ENCODE peak calls at places on chromosomes 4 and X, in seven cellular contexts. Z is testis, T is A549, M is tibial nerve, B is ovary, D is esophagus muscularis mucosa, Y is NB4. R is an unnamed sample.

GRCh38 chrX:27336466-27337091 is 126.6 kb downstream of the PPP4R3C start:
- DNase-seq in T (peak; percentile 23), D (no peak), M (no peak), B (no peak), Y (peak; percentile 41), Z (peak; percentile 55), R (peak; percentile 0)

GRCh38 chr4:24690436-24690835 is 104.9 kb upstream of the SOD3 start:
- DNase-seq in T (no peak), M (no peak), B (no peak), Y (no peak), Z (no peak), D (peak; percentile 86), R (no peak)

GRCh38 chrX:23822397-23822796 is 39.4 kb downstream of the SAT1 start:
- DNase-seq in Y (no peak), B (no peak), M (no peak), D (no peak), Z (no peak), T (peak; percentile 74), R (no peak)

GRCh38 chr4:127772769-127773671 is 9.1 kb upstream of the HSPA4L start:
- DNase-seq in B (no peak), D (no peak), Y (no peak), T (no peak), Z (no peak), M (no peak), R (no peak)

GRCh38 chr4:80202784-80203553 is 5.7 kb downstream of the PRDM8 start:
- DNase-seq in Y (peak; percentile 87), D (no peak), B (peak; percentile 40), Z (peak; percentile 63), T (peak; percentile 10), M (no peak), R (no peak)

GRCh38 chrX:47706575-47706974 is 47.6 kb upstream of the UXT start:
- DNase-seq in T (no peak), D (no peak), M (no peak), B (no peak), Z (no peak), Y (no peak), R (no peak)

GRCh38 chrX:154991039-154991438 is 31.5 kb downstream of the F8 start:
- DNase-seq in Z (no peak), D (no peak), T (no peak), Y (no peak), M (no peak), B (no peak), R (no peak)

GRCh38 chr4:109966891-109967481 is 54.3 kb downstream of the EGF start:
- DNase-seq in Y (no peak), D (no peak), M (no peak), Z (no peak), T (no peak), B (no peak), R (no peak)

GRCh38 chr4:109708435-109708834 is 5.2 kb upstream of the CASP6 start:
- DNase-seq in M (no peak), Z (no peak), D (no peak), Y (no peak), B (no peak), T (no peak), R (no peak)

GRCh38 chr4:10345381-10345784 is 111.8 kb downstream of the ZNF518B start:
- DNase-seq in M (no peak), Y (no peak), B (no peak), Z (no peak), D (no peak), T (no peak), R (no peak)

DNA sequence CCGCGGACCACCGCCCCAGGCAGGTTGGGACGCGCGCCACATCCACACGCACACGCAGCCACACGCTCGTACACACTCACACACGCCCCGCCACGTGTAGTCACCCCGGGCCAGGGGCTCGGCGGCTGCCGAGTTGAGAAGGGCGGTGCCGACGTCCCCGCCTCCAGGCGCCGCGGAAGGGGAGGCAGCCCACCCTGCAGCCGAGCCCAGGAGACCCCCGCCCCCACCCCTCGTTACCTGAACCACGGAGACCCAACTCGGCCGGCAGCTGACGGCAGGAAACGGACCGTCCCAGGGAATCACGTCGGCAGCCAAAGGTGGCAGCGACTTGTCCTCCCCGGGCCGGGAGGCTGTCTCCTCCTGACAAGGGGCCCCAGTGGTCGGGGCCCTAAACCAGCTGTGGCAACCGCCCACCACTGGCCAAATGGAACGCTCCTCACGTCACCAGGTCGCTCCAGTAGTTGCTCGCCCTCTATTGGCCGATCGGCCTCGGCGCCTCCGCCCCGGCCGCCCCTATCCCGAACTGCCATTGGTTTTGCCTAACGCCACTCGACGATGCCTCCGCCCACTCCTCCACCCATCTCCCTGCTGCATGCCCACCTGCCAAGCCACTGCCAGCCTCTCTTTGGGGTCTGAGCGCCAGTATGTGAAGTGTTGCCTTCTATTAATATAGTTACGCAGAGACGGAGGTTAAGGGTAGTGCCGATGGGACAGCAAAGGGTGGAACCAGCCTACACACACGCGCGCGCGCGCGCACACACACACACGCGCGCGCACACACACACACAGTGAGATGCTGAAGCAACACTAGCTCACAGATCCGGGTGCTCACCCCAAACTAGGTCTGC is at the start of gene ZDHHC9:
- DNase-seq in Y (peak; percentile 90), T (peak; percentile 91), D (peak; percentile 96), M (peak; percentile 87), Z (peak; percentile 92), B (peak; percentile 81), R (peak; percentile 75)
- TF ChIP-seq POLR2A in Y (no peak), T (peak; percentile 32), D (peak; percentile 21), M (peak; percentile 43), Z (no peak), B (peak; percentile 28), R (peak; percentile 20)

GRCh38 chr4:139304920-139305319 is 2.6 kb upstream of the NDUFC1 start:
- DNase-seq in Y (no peak), B (no peak), Z (no peak), D (no peak), T (no peak), M (no peak), R (no peak)

GRCh38 chr4:139299536-139299935 is 1.8 kb upstream of the NAA15 start:
- DNase-seq in Y (no peak), Z (no peak), M (no peak), D (no peak), T (no peak), B (no peak), R (no peak)

GRCh38 chr4:139301143-139301820 is at the start of gene NAA15:
- DNase-seq in Z (peak; percentile 98), Y (peak; percentile 99), D (peak; percentile 99), M (peak; percentile 93), T (peak; percentile 97), B (peak; percentile 97), R (peak; percentile 52)

GRCh38 chr4:139300431-139301142 is 718 bp upstream of the NAA15 start:
- DNase-seq in Z (no peak), D (no peak), M (no peak), B (no peak), T (peak; percentile 25), Y (peak; percentile 68), R (no peak)

DNA sequence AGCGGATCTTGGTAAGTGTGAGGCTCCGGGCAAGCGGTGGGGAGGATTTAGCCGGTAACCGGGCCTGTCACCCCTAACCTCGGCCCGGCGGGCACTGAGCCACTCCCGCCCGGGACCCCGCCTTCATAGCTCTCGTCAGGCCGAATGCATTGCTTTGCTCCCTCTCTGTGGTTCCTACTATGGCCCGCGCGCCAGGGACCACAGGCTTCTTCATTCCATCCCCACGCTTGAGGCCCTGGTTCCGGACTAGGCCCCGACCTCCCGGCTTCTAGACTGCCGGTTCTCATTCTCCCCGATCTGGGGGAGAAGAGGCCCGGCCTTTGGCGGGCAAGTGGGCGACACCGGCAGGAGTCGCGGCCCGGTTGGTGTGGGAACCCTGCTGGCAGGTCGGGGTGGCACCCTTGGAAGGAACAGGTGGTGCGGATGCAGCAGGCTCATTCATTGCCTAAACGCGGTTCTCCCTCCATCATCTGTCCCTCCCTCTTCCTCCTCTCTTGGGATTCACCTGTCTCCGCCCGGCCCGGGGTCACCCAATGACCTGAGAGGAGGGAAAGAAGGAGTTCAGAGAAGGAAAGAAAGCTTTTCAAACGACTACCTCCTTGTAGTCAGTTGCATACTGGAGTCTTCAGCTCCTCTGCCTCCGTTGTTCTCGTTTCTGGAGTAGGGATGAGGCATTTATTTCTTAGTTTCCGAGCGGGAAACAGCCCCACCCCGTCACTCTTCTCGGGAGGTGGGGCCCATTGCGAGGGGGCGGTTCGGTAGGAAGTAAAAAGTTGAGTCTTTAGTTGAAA is at the start of gene NDUFC1:
- DNase-seq in D (no peak), B (peak; percentile 44), M (peak; percentile 38), T (peak; percentile 59), Y (peak; percentile 79), Z (peak; percentile 79), R (no peak)
- TF ChIP-seq POLR2A in D (no peak), B (no peak), M (no peak), T (no peak), Y (no peak), Z (no peak), R (peak; percentile 10)

DNA sequence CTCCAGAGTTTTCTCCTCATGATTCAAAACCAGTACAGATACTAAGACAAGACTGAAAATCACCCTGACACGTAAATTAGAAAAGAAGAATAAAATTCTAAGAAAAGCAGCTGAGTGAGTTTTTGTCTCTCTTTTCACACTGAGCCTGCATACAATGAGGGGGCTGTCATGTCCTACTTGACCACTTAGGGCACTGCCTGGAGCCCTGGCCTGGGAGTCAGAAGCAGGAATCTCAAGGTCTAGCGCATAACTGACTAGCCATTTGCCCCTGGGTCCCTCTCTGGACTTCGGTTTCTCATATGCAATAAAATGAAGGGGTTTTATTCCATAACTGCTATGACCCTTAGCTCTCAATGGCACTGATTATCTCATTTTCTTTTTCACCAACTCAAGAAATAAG is 36.7 kb upstream of the SLC25A4 start:
- DNase-seq in M (no peak), D (no peak), Y (no peak), B (no peak), Z (no peak), T (no peak), R (no peak)
- TF ChIP-seq POLR2A in M (no peak), D (no peak), Y (no peak), B (no peak), Z (no peak), T (no peak), R (no peak)

GRCh38 chrX:8191022-8191421 is 20.0 kb upstream of the VCX2 start:
- DNase-seq in M (no peak), T (no peak), Z (no peak), Y (peak; percentile 7), B (no peak), D (no peak), R (no peak)

GRCh38 chrX:8192276-8192675 is 21.2 kb upstream of the VCX2 start:
- DNase-seq in D (no peak), T (no peak), Y (peak; percentile 75), B (no peak), M (no peak), Z (no peak), R (no peak)

GRCh38 chrX:8189096-8189830 is 18.2 kb upstream of the VCX2 start:
- DNase-seq in B (no peak), Z (no peak), Y (no peak), M (no peak), D (no peak), T (no peak), R (no peak)

GRCh38 chrX:8194216-8194615 is 23.1 kb upstream of the VCX2 start:
- DNase-seq in D (no peak), B (no peak), Y (no peak), Z (no peak), T (no peak), M (no peak), R (no peak)

DNA sequence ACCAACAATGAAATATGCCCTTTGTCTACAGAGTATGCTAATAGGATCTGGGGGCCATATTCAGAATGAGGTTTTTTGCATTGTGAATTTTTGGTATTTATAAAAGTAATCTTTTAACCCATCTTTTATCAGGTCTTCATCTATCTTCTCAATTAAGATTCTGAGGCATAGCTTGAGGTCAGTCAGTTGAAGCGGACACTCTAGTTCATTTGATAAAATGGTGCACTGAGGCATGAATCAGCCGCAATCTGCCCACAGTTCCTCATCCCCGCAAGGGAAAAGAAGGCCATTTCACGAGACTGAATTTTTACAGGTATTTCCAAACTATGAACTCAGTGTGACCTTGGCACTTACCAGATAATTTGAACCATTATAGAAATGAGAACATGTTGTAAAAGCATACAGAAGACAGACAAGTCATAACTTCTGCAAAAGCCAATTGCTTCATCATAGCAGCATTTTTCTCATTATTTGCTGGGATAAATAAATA is 19.3 kb upstream of the VCX2 start:
- DNase-seq in B (no peak), T (no peak), D (no peak), Y (peak; percentile 58), Z (no peak), M (no peak), R (no peak)
- TF ChIP-seq POLR2A in B (no peak), T (no peak), D (no peak), Y (no peak), Z (no peak), M (no peak), R (no peak)

R was measured in H54.